ENCODE peak calls at places on chromosomes 11 and 22, in nine cellular contexts. L, Z, E, Y, V, B, P, H and K are unnamed samples.
A peak's percentile ranks its signal among the peaks of the same experiment; 100 is the strongest.

GRCh38 chr11:105884436-105884835 is 137.6 kb downstream of the MSANTD4 start:
- DNase-seq in H (no peak), Z (no peak), E (no peak), L (no peak), P (no peak), B (no peak), Y (no peak), V (no peak), K (no peak)

GRCh38 chr11:70603756-70604211 is 205.5 kb downstream of the CTTN start:
- DNase-seq in Y (no peak), L (no peak), P (no peak), E (no peak), Z (no peak), H (no peak), B (no peak), V (no peak), K (no peak)

GRCh38 chr11:96967616-96968015 is 577.8 kb downstream of the JRKL start:
- DNase-seq in E (no peak), L (no peak), V (no peak), B (no peak), Z (no peak), H (peak; percentile 6), Y (no peak), P (no peak), K (no peak)

GRCh38 chr11:47916361-47916841 is 64.0 kb upstream of the PTPRJ start:
- DNase-seq in H (no peak), Z (peak; percentile 70), B (no peak), E (peak; percentile 19), P (no peak), V (no peak), L (no peak), Y (no peak), K (peak; percentile 64)

GRCh38 chr11:44244649-44245308 is 65.2 kb downstream of the ALX4 start:
- DNase-seq in Y (no peak), Z (no peak), E (no peak), H (no peak), L (no peak), P (no peak), V (no peak), B (no peak), K (no peak)

GRCh38 chr11:68430801-68431200 is 29.8 kb upstream of the PPP6R3 start:
- DNase-seq in B (no peak), L (peak; percentile 70), H (no peak), P (no peak), V (no peak), E (no peak), Y (no peak), Z (no peak), K (no peak)

GRCh38 chr11:84501750-84502149 is 1125.4 kb downstream of the DLG2 start:
- DNase-seq in H (no peak), Z (no peak), B (no peak), L (no peak), V (no peak), E (no peak), Y (no peak), P (no peak), K (no peak)

GRCh38 chr11:86687083-86687799 is 14.8 kb upstream of the ME3 start:
- DNase-seq in L (no peak), V (no peak), P (no peak), B (no peak), H (no peak), Y (no peak), E (no peak), Z (no peak), K (peak; percentile 71)

GRCh38 chr11:61700221-61700620 is 20.0 kb downstream of the DAGLA start:
- DNase-seq in B (no peak), Z (no peak), Y (no peak), L (peak; percentile 97), P (peak; percentile 46), E (peak; percentile 33), V (no peak), H (peak; percentile 65), K (peak; percentile 79)

GRCh38 chr11:93655581-93656255 is 5.8 kb upstream of the CEP295 start:
- DNase-seq in E (no peak), B (no peak), V (no peak), P (no peak), Y (no peak), H (no peak), Z (no peak), L (peak; percentile 35), K (no peak)

GRCh38 chr22:40385041-40385782 is 14.8 kb downstream of the SGSM3 start:
- DNase-seq in Y (no peak), V (no peak), Z (no peak), B (peak; percentile 45), P (no peak), H (no peak), E (no peak), L (no peak), K (no peak)

GRCh38 chr11:91497847-91498246 is 726.8 kb upstream of the FAT3 start:
- DNase-seq in H (no peak), P (no peak), L (no peak), B (no peak), V (no peak), Z (no peak), Y (no peak), E (no peak), K (no peak)

GRCh38 chr11:10158461-10158860 is 135.6 kb downstream of the SBF2 start:
- DNase-seq in P (no peak), V (no peak), Z (no peak), Y (no peak), B (no peak), H (peak; percentile 11), L (peak; percentile 70), E (no peak), K (no peak)

GRCh38 chr11:86335131-86335768 is 33.2 kb downstream of the HIKESHI start:
- DNase-seq in V (no peak), Z (no peak), H (no peak), P (no peak), Y (no peak), B (no peak), L (no peak), E (no peak), K (no peak)

GRCh38 chr22:23894710-23895598 is 771 bp downstream of the MIF start:
- DNase-seq in E (peak; percentile 86), Y (peak; percentile 28), P (peak; percentile 85), V (peak; percentile 32), Z (peak; percentile 83), B (peak; percentile 73), L (peak; percentile 79), H (peak; percentile 79), K (peak; percentile 75)

GRCh38 chr11:70394211-70394950 is 3.9 kb upstream of the CTTN start:
- DNase-seq in Z (peak; percentile 34), P (no peak), E (no peak), V (no peak), L (no peak), Y (no peak), H (no peak), B (no peak), K (no peak)

GRCh38 chr11:64096835-64097234 is 61.1 kb downstream of the FLRT1 start:
- DNase-seq in Z (no peak), V (no peak), P (no peak), L (no peak), B (no peak), E (no peak), H (no peak), Y (no peak), K (no peak)

GRCh38 chr11:118488480-118489109 is 38.7 kb upstream of the TTC36 start:
- DNase-seq in Z (peak; percentile 68), B (peak; percentile 52), L (peak; percentile 80), V (peak; percentile 60), H (peak; percentile 88), P (peak; percentile 68), E (peak; percentile 73), Y (peak; percentile 59), K (peak; percentile 68)

GRCh38 chr11:31641477-31642062 is 132.0 kb downstream of the ELP4 start:
- DNase-seq in Z (no peak), L (peak; percentile 70), P (peak; percentile 40), E (peak; percentile 59), V (no peak), Y (no peak), B (no peak), H (peak; percentile 43), K (no peak)

GRCh38 chr11:118699508-118700220 is 20.2 kb upstream of the TREH start:
- DNase-seq in V (peak; percentile 57), H (no peak), L (no peak), Z (no peak), E (no peak), P (peak; percentile 18), Y (no peak), B (peak; percentile 54), K (no peak)

GRCh38 chr22:39994566-39995345 is at the start of gene FAM83F:
- DNase-seq in P (no peak), V (no peak), Y (no peak), Z (no peak), E (no peak), L (peak; percentile 65), H (no peak), B (no peak), K (peak; percentile 17)

GRCh38 chr11:680476-680875 is 14.5 kb downstream of the DEAF1 start:
- DNase-seq in E (no peak), Y (no peak), P (no peak), Z (no peak), H (no peak), V (no peak), B (no peak), L (no peak), K (peak; percentile 83)
- H3K36me3 ChIP-seq in E (peaks cover 25% of the 10 kb centered on the region), Y (peaks cover 12% of the 10 kb centered on the region), P (peaks cover 19% of the 10 kb centered on the region), Z (peaks cover 3% of the 10 kb centered on the region), H (peaks cover 13% of the 10 kb centered on the region), V (peaks cover 39% of the 10 kb centered on the region), B (no peaks in the 10 kb centered on the region), L (peaks cover 22% of the 10 kb centered on the region), K (no peaks in the 10 kb centered on the region)

GRCh38 chr11:72841397-72841796 is 27.2 kb downstream of the ATG16L2 start:
- DNase-seq in Z (no peak), E (no peak), L (no peak), B (no peak), P (no peak), V (no peak), Y (no peak), H (no peak), K (peak; percentile 16)
- H3K36me3 ChIP-seq in Z (peaks cover 2% of the 10 kb centered on the region), E (peaks cover 10% of the 10 kb centered on the region), L (peaks cover 26% of the 10 kb centered on the region), B (no peaks in the 10 kb centered on the region), P (peaks cover 42% of the 10 kb centered on the region), V (peaks cover 33% of the 10 kb centered on the region), Y (no peaks in the 10 kb centered on the region), H (no peaks in the 10 kb centered on the region), K (peaks cover 51% of the 10 kb centered on the region)

DNA sequence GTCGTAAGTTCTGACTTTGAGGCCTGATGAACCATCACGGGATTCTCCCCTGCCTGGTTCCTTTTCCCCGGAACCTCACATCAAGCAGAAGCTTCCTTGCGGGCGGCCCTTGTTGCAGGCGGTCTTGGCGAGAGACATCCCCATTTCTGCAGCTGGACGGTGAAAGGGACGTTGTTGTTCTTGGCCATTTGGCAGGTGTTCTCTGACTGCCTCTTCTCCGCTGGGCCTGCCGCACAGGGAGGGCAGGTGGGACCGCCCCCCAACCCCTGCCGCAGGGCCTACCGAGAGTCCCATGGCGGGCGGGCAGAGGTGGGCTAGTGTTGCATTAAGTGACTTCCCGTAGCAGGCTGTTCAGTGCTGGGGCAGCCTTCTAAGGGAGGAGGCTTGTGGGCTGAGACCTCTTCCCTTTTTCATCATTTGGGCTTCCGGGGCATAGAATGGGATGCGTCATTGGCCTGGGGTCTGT is 26.9 kb upstream of the GRAMD4 start:
- DNase-seq in H (no peak), L (no peak), P (no peak), V (no peak), E (no peak), B (peak; percentile 78), Z (peak; percentile 76), Y (no peak), K (no peak)
- H3K36me3 ChIP-seq in H (no peaks in the 10 kb centered on the region), L (no peaks in the 10 kb centered on the region), P (no peaks in the 10 kb centered on the region), V (no peaks in the 10 kb centered on the region), E (no peaks in the 10 kb centered on the region), B (no peaks in the 10 kb centered on the region), Z (no peaks in the 10 kb centered on the region), Y (no peaks in the 10 kb centered on the region), K (no peaks in the 10 kb centered on the region)

GRCh38 chr22:21780259-21780658 is 44.7 kb upstream of the YPEL1 start:
- DNase-seq in B (no peak), Y (no peak), V (no peak), L (no peak), H (no peak), P (no peak), E (no peak), Z (no peak), K (no peak)
- H3K36me3 ChIP-seq in B (no peaks in the 10 kb centered on the region), Y (no peaks in the 10 kb centered on the region), V (peaks cover 4% of the 10 kb centered on the region), L (peaks cover 3% of the 10 kb centered on the region), H (peaks cover 3% of the 10 kb centered on the region), P (peaks cover 9% of the 10 kb centered on the region), E (no peaks in the 10 kb centered on the region), Z (no peaks in the 10 kb centered on the region), K (no peaks in the 10 kb centered on the region)